ENCODE peak calls at places on chromosome 17, in nine cellular contexts. P is PC-3, G is stomach, F is HCT116, T is GM23338, M is mucosa of descending colon, I is Panc1, O is ascending aorta, Y is cardiac fibroblast. U is an unnamed sample.
A peak's percentile ranks its signal among the peaks of the same experiment; 100 is the strongest.

GRCh38 chr17:35129154-35129972 is 7.9 kb downstream of the FNDC8 start:
- DNase-seq in P (no peak), G (no peak), F (no peak), T (no peak), M (no peak), I (no peak), O (no peak), Y (peak; percentile 40), U (peak; percentile 53)

GRCh38 chr17:77843878-77844260 is 114.6 kb upstream of the TNRC6C start:
- DNase-seq in P (no peak), G (no peak), F (no peak), T (no peak), M (no peak), I (no peak), O (no peak), Y (no peak), U (no peak)

GRCh38 chr17:17186551-17187505 is 19.3 kb downstream of the PLD6 start:
- DNase-seq in P (no peak), G (no peak), F (no peak), T (no peak), M (no peak), I (no peak), O (no peak), Y (peak; percentile 9), U (no peak)

GRCh38 chr17:76204277-76204676 is 36.0 kb downstream of the RNF157 start:
- DNase-seq in P (peak; percentile 76), G (no peak), F (no peak), T (no peak), M (no peak), I (no peak), O (no peak), Y (peak; percentile 20), U (peak; percentile 85)

GRCh38 chr17:64004903-64005733 is 7.0 kb downstream of the PRR29 start:
- DNase-seq in P (no peak), G (peak; percentile 23), F (no peak), T (no peak), M (no peak), I (no peak), O (no peak), Y (no peak), U (no peak)

GRCh38 chr17:56902350-56902749 is 11.5 kb downstream of the TRIM25 start:
- DNase-seq in P (peak; percentile 94), G (no peak), F (no peak), T (no peak), M (no peak), I (no peak), O (no peak), Y (peak; percentile 53), U (peak; percentile 43)

GRCh38 chr17:78781339-78782304 is at the start of gene CYTH1:
- DNase-seq in P (peak; percentile 45), G (peak; percentile 45), F (no peak), T (peak; percentile 62), M (peak; percentile 75), I (no peak), O (no peak), Y (peak; percentile 28), U (peak; percentile 19)

GRCh38 chr17:76354747-76355310 is 1.1 kb upstream of the PRPSAP1 start:
- DNase-seq in P (peak; percentile 31), G (no peak), F (no peak), T (peak; percentile 31), M (no peak), I (no peak), O (no peak), Y (no peak), U (no peak)

GRCh38 chr17:39611441-39612112 is 3.9 kb upstream of the NEUROD2 start:
- DNase-seq in P (no peak), G (no peak), F (no peak), T (no peak), M (no peak), I (no peak), O (no peak), Y (no peak), U (no peak)

GRCh38 chr17:8753976-8754440 is 4.3 kb downstream of the SPDYE4 start:
- DNase-seq in P (peak; percentile 56), G (no peak), F (peak; percentile 31), T (peak; percentile 71), M (no peak), I (peak; percentile 25), O (no peak), Y (peak; percentile 31), U (peak; percentile 42)
- TF ChIP-seq CTCF in P (peak; percentile 70), G (no peak), F (peak; percentile 50), T (peak; percentile 69), M (no peak), I (peak; percentile 76), O (no peak), Y (peak; percentile 43), U (peak; percentile 55)

GRCh38 chr17:80777274-80777673 is 214.4 kb upstream of the CHMP6 start:
- DNase-seq in P (no peak), G (no peak), F (no peak), T (peak; percentile 57), M (no peak), I (no peak), O (no peak), Y (no peak), U (no peak)

GRCh38 chr17:80780381-80781187 is 211.1 kb upstream of the CHMP6 start:
- DNase-seq in P (no peak), G (no peak), F (no peak), T (no peak), M (no peak), I (no peak), O (no peak), Y (no peak), U (peak; percentile 77)

GRCh38 chr17:80779961-80780380 is 211.7 kb upstream of the CHMP6 start:
- DNase-seq in P (no peak), G (no peak), F (no peak), T (no peak), M (no peak), I (no peak), O (no peak), Y (peak; percentile 86), U (peak; percentile 97)

GRCh38 chr17:80779336-80779735 is 212.3 kb upstream of the CHMP6 start:
- DNase-seq in P (no peak), G (no peak), F (no peak), T (no peak), M (no peak), I (no peak), O (no peak), Y (no peak), U (no peak)

GRCh38 chr17:80778716-80779115 is 212.9 kb upstream of the CHMP6 start:
- DNase-seq in P (no peak), G (no peak), F (no peak), T (no peak), M (no peak), I (no peak), O (no peak), Y (no peak), U (no peak)
- H3K4me3 ChIP-seq in P (no peak overlapping the region), G (no peak overlapping the region), F (no peak overlapping the region), T (no peak overlapping the region), M (no peak overlapping the region), I (no peak overlapping the region), O (no peak overlapping the region), Y (no peak overlapping the region), U (no peak overlapping the region)

GRCh38 chr17:50603340-50603739 is 31.3 kb upstream of the ABCC3 start:
- DNase-seq in P (no peak), G (no peak), F (no peak), T (peak; percentile 72), M (no peak), I (no peak), O (no peak), Y (no peak), U (no peak)
- TF ChIP-seq CTCF in P (peak; percentile 42), G (no peak), F (peak; percentile 54), T (peak; percentile 34), M (no peak), I (no peak), O (no peak), Y (no peak), U (no peak)

GRCh38 chr17:82697808-82698064 is 762 bp downstream of the RAB40B start:
- DNase-seq in P (no peak), G (no peak), F (no peak), T (no peak), M (no peak), I (no peak), O (no peak), Y (no peak), U (no peak)

GRCh38 chr17:82698974-82699442 is 510 bp upstream of the RAB40B start:
- DNase-seq in P (no peak), G (no peak), F (no peak), T (peak; percentile 60), M (no peak), I (no peak), O (no peak), Y (peak; percentile 4), U (no peak)

GRCh38 chr17:82698065-82698973 is at the start of gene RAB40B:
- DNase-seq in P (peak; percentile 98), G (peak; percentile 100), F (peak; percentile 98), T (peak; percentile 99), M (peak; percentile 100), I (peak; percentile 64), O (peak; percentile 98), Y (peak; percentile 99), U (peak; percentile 97)

GRCh38 chr17:82696916-82697807 is 1.3 kb downstream of the RAB40B start:
- DNase-seq in P (no peak), G (peak; percentile 34), F (no peak), T (peak; percentile 51), M (peak; percentile 63), I (no peak), O (no peak), Y (peak; percentile 4), U (no peak)

GRCh38 chr17:82699551-82699950 is 1.1 kb upstream of the RAB40B start:
- DNase-seq in P (no peak), G (no peak), F (no peak), T (no peak), M (peak; percentile 29), I (no peak), O (no peak), Y (no peak), U (no peak)
- H3K4me3 ChIP-seq in P (peak overlapping the region; percentile 88), G (peak overlapping the region; percentile 85), F (no peak overlapping the region), T (peak overlapping the region; percentile 63), M (no peak overlapping the region), I (peak overlapping the region; percentile 62), O (peak overlapping the region; percentile 99), Y (no peak overlapping the region), U (no peak overlapping the region)

DNA sequence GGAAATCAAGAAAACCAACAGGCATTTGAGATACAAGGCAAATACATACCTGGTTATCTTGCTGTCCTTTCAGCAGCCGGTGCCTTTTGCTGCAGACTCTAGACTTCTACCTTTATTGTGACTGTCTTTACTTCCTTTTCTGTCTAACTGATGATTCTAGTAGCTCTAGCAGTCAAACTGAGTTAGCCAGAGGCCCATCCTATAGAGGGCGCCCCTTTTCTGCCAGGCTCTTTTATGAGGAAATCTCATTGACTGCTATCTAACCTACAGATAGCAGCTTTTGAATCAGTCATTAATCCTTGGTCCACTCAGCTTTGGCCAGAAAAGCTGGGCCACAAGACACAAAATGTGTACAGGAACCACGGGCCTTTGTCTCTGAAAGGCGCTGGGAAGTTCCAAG is 87.5 kb upstream of the WSB1 start:
- DNase-seq in P (no peak), G (no peak), F (peak; percentile 23), T (peak; percentile 45), M (no peak), I (no peak), O (no peak), Y (peak; percentile 4), U (peak; percentile 7)
- TF ChIP-seq CTCF in P (peak; percentile 42), G (no peak), F (peak; percentile 74), T (peak; percentile 59), M (no peak), I (peak; percentile 57), O (no peak), Y (peak; percentile 5), U (peak; percentile 20)

GRCh38 chr17:29138991-29139682 is 41.1 kb downstream of the MYO18A start:
- DNase-seq in P (no peak), G (peak; percentile 46), F (no peak), T (no peak), M (peak; percentile 66), I (no peak), O (no peak), Y (no peak), U (no peak)
- H3K4me3 ChIP-seq in P (no peak overlapping the region), G (peak overlapping the region; percentile 42), F (no peak overlapping the region), T (no peak overlapping the region), M (no peak overlapping the region), I (no peak overlapping the region), O (peak overlapping the region; percentile 67), Y (no peak overlapping the region), U (peak overlapping the region; percentile 49)